ENCODE peak calls at places on chromosome 15, in five cellular contexts. B is cardiac fibroblast, Y is lower lobe of right lung, U is brain microvascular endothelial cell, S is prostate gland. N is an unnamed sample.

GRCh38 chr15:29089731-29090616 is 179.6 kb downstream of the NSMCE3 start:
- DNase-seq in B (peak), Y (no peak), U (no peak), S (no peak), N (peak)

GRCh38 chr15:101091080-101092017 is 160.5 kb downstream of the CHSY1 start:
- DNase-seq in B (peak), Y (no peak), U (peak), S (no peak), N (peak)

GRCh38 chr15:80179025-80179759 is 26.4 kb downstream of the FAH start:
- DNase-seq in B (peak), Y (no peak), U (peak), S (no peak), N (peak)

GRCh38 chr15:62068787-62069170 is 2.0 kb downstream of the C2CD4A start:
- DNase-seq in B (peak), Y (no peak), U (no peak), S (no peak), N (no peak)

GRCh38 chr15:38274135-38274534 is 21.5 kb downstream of the SPRED1 start:
- DNase-seq in B (no peak), Y (no peak), U (no peak), S (no peak), N (no peak)

GRCh38 chr15:49876401-49877038 is 242.5 kb downstream of the ATP8B4 start:
- DNase-seq in B (no peak), Y (no peak), U (no peak), S (peak), N (peak)

GRCh38 chr15:77144028-77144427 is 73.1 kb upstream of the TSPAN3 start:
- DNase-seq in B (peak), Y (no peak), U (peak), S (no peak), N (peak)

GRCh38 chr15:27869697-27870281 is 229.3 kb downstream of the OCA2 start:
- DNase-seq in B (no peak), Y (no peak), U (no peak), S (no peak), N (no peak)

GRCh38 chr15:101048191-101049011 is 129.2 kb downstream of the LRRK1 start:
- DNase-seq in B (no peak), Y (peak), U (no peak), S (no peak), N (no peak)

GRCh38 chr15:87368511-87368910 is 888.0 kb downstream of the NTRK3 start:
- DNase-seq in B (peak), Y (no peak), U (no peak), S (no peak), N (peak)

GRCh38 chr15:77542491-77543001 is 90.2 kb downstream of the LINGO1 start:
- DNase-seq in B (peak), Y (no peak), U (no peak), S (no peak), N (no peak)

GRCh38 chr15:80815076-80815475 is 35.9 kb downstream of the CEMIP start:
- DNase-seq in B (no peak), Y (no peak), U (no peak), S (no peak), N (no peak)

GRCh38 chr15:31304074-31304648 is 22.5 kb upstream of the KLF13 start:
- DNase-seq in B (no peak), Y (no peak), U (no peak), S (no peak), N (no peak)

GRCh38 chr15:31303434-31304073 is 23.1 kb upstream of the KLF13 start:
- DNase-seq in B (peak), Y (peak), U (no peak), S (no peak), N (peak)

GRCh38 chr15:31301687-31301990 is 25.0 kb upstream of the KLF13 start:
- DNase-seq in B (no peak), Y (no peak), U (no peak), S (no peak), N (no peak)

GRCh38 chr15:31302029-31302657 is 24.5 kb upstream of the KLF13 start:
- DNase-seq in B (no peak), Y (no peak), U (no peak), S (no peak), N (no peak)

GRCh38 chr15:31302778-31303433 is 23.7 kb upstream of the KLF13 start:
- DNase-seq in B (no peak), Y (no peak), U (no peak), S (no peak), N (no peak)
- TF ChIP-seq CTCF in B (no peak), Y (no peak), U (no peak), S (no peak), N (no peak)

GRCh38 chr15:73240864-73241499 is 127.8 kb downstream of the HCN4 start:
- DNase-seq in B (peak), Y (no peak), U (peak), S (peak), N (peak)

GRCh38 chr15:73239564-73240208 is 129.1 kb downstream of the HCN4 start:
- DNase-seq in B (peak), Y (no peak), U (peak), S (no peak), N (peak)

GRCh38 chr15:73246898-73247297 is 121.9 kb downstream of the HCN4 start:
- DNase-seq in B (no peak), Y (no peak), U (no peak), S (no peak), N (no peak)

GRCh38 chr15:73246411-73246810 is 122.3 kb downstream of the HCN4 start:
- DNase-seq in B (no peak), Y (no peak), U (no peak), S (no peak), N (no peak)

DNA sequence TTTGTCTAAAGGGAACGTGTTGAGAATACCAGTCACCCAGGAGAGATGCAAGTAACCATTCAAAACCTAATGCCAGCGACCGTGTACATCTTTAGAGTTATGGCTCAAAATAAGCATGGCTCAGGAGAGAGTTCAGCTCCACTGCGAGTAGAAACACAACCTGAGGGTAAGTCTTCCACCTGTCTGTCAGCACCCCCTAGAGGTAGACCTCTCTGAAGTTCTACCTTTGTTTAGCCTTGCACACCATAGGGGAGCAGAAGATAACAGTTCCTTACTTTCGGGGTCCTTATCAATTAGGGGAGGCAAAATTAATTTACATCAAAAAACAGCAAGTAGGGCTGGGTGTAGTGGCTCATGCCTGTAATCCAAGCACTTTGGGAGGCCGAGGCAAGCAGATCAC is 124.4 kb downstream of the HCN4 start:
- DNase-seq in B (no peak), Y (no peak), U (no peak), S (no peak), N (peak)
- TF ChIP-seq CTCF in B (peak), Y (no peak), U (peak), S (no peak), N (peak)

GRCh38 chr15:60001642-60002527 is 2.2 kb upstream of the FOXB1 start:
- DNase-seq in B (no peak), Y (no peak), U (no peak), S (no peak), N (no peak)

GRCh38 chr15:59999064-59999377 is 5.1 kb upstream of the FOXB1 start:
- DNase-seq in B (no peak), Y (no peak), U (no peak), S (no peak), N (no peak)

GRCh38 chr15:59999558-60000112 is 4.5 kb upstream of the FOXB1 start:
- DNase-seq in B (no peak), Y (no peak), U (no peak), S (no peak), N (no peak)

GRCh38 chr15:60000824-60001641 is 3.1 kb upstream of the FOXB1 start:
- DNase-seq in B (no peak), Y (no peak), U (no peak), S (no peak), N (no peak)

DNA sequence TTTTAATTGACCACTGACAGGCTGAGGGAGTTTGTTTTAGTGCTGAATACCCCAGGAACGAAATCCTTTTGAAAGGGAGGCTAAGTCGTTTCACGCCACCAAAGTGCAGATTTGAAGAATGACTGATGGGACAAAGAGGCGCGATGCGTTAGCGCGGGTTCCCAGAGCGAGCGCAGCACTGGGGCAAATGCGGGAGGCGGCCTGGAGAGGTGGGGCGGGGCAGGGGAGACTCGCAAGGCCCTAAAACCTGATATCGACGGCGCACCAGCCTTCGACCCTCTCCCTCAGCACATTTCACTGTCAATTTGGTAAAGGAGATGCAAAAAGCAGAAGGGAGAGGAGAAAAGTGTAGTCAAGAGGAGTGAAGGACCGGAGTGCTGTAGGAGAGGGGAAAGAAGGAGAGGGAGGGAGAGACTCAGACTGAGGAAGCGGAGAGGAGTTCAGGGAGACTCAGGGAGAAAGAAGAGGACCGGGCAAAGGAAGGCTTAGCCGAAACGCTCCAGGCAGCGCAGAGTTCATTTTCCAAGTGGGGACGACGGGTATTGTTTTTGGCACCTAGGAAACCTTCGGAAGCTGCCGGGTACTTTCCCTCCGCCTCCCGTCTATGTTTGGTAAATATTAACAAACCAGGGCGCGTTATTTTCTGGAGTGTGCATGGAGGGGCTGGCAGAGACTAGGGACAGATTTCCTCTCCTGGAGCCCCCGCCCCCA is 3.8 kb upstream of the FOXB1 start:
- DNase-seq in B (no peak), Y (no peak), U (no peak), S (no peak), N (no peak)
- TF ChIP-seq CTCF in B (no peak), Y (no peak), U (no peak), S (no peak), N (no peak)

DNA sequence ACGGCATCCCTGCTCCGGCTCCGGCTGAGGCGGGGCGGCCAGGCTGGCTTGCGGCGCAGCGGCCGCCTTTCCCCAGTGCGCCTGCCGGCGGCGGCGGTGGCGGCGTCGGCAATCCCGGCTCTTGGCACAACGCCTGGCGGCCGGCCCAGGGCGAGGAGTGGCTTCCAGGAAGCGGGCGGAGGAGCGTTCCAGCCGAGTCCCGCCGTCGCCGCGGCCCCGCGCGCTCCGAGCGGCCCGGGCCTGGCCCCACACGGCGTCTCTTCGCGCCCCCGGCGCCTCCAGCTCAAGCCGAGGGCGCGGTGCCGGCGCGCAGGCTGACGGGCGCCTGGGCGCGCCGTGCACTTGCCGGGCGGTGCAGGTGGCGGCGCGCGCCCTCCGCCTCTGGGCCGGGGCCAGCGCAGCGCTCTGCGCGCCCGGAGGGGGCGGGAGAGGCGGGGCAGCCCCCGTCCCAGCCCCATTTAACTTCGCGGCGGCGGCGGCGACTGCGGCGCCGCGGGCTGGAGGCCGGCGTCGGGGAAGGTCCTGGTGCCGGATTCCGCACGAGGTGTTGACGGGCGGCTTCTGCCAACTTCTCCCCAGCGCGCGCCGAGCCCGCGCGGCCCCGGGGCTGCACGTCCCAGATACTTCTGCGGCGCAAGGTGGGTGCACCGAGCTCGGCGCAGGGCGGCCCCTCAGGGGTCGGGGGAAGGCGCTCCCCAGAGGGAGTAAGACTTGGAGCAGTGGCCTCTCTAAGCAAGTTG is at the start of gene ADAMTSL3:
- DNase-seq in B (peak), Y (peak), U (no peak), S (peak), N (peak)
- TF ChIP-seq CTCF in B (no peak), Y (no peak), U (no peak), S (no peak), N (no peak)

GRCh38 chr15:74311734-74312444 is 55.6 kb downstream of the CYP11A1 start:
- DNase-seq in B (peak), Y (no peak), U (no peak), S (no peak), N (peak)
- TF ChIP-seq CTCF in B (peak), Y (peak), U (peak), S (peak), N (peak)

DNA sequence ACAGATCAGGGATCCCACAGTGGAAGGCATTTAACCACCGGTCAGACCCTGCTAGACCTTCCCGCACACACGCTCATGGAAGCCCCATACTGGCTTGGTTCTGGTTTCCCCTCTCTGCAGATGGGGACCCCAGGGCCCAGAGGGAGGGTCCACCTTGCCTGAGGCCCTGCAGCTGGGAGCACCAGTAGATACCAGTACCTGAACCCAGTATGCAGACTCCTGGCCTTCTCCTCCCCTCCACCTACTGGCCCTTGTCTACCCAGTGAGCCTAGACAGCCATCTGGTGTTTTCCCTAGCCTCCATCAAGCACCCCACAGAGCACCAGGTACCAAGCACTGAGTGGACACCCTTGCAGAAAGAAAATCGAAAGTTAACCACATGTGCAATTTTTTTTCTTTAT is 65.1 kb downstream of the MEGF11 start:
- DNase-seq in B (no peak), Y (no peak), U (no peak), S (no peak), N (no peak)
- TF ChIP-seq CTCF in B (no peak), Y (no peak), U (no peak), S (no peak), N (no peak)